ENCODE peak calls at places on chromosomes 3 and 15, in six cellular contexts. One of them, this sample, is unnamed.

GRCh38 chr3:170907519-170908234 is 760 bp downstream of the EIF5A2 start:
- DNase-seq in body of pancreas: no peak
- DNase-seq in A549: no peak
- DNase-seq in lower leg skin: peak; percentile 83
- DNase-seq in gastrocnemius medialis: no peak
- DNase-seq in uterus: no peak
- DNase-seq in this sample: no peak

GRCh38 chr3:141271279-141272033 is 39.8 kb downstream of the PXYLP1 start:
- DNase-seq in gastrocnemius medialis: no peak
- DNase-seq in lower leg skin: peak; percentile 60
- DNase-seq in uterus: no peak
- DNase-seq in body of pancreas: no peak
- DNase-seq in A549: no peak
- DNase-seq in this sample: no peak

GRCh38 chr15:48720646-48721045 is 75.1 kb upstream of the FBN1 start:
- DNase-seq in gastrocnemius medialis: no peak
- DNase-seq in A549: no peak
- DNase-seq in body of pancreas: no peak
- DNase-seq in lower leg skin: no peak
- DNase-seq in uterus: no peak
- DNase-seq in this sample: no peak

GRCh38 chr15:100914876-100915275 is 4.3 kb upstream of the LRRK1 start:
- DNase-seq in body of pancreas: no peak
- DNase-seq in gastrocnemius medialis: no peak
- DNase-seq in uterus: no peak
- DNase-seq in lower leg skin: peak; percentile 53
- DNase-seq in A549: no peak
- DNase-seq in this sample: no peak

GRCh38 chr3:191066669-191067068 is 132.4 kb upstream of the OSTN start:
- DNase-seq in lower leg skin: no peak
- DNase-seq in A549: peak; percentile 9
- DNase-seq in uterus: no peak
- DNase-seq in body of pancreas: no peak
- DNase-seq in gastrocnemius medialis: no peak
- DNase-seq in this sample: no peak

GRCh38 chr3:61627768-61628185 is 66.4 kb downstream of the PTPRG start:
- DNase-seq in gastrocnemius medialis: no peak
- DNase-seq in lower leg skin: no peak
- DNase-seq in body of pancreas: peak; percentile 41
- DNase-seq in uterus: no peak
- DNase-seq in A549: peak; percentile 68
- DNase-seq in this sample: no peak

GRCh38 chr3:56322862-56323261 is 145.4 kb downstream of the ERC2 start:
- DNase-seq in uterus: no peak
- DNase-seq in body of pancreas: no peak
- DNase-seq in lower leg skin: no peak
- DNase-seq in gastrocnemius medialis: no peak
- DNase-seq in A549: no peak
- DNase-seq in this sample: no peak

GRCh38 chr15:63473749-63473998 is 30.7 kb upstream of the USP3 start:
- DNase-seq in gastrocnemius medialis: no peak
- DNase-seq in body of pancreas: no peak
- DNase-seq in uterus: no peak
- DNase-seq in lower leg skin: no peak
- DNase-seq in A549: no peak
- DNase-seq in this sample: no peak

GRCh38 chr15:31437686-31438085 is 111.1 kb downstream of the KLF13 start:
- DNase-seq in lower leg skin: peak; percentile 83
- DNase-seq in body of pancreas: no peak
- DNase-seq in A549: no peak
- DNase-seq in gastrocnemius medialis: no peak
- DNase-seq in uterus: no peak
- DNase-seq in this sample: no peak

GRCh38 chr3:193830791-193831191 is 237.8 kb downstream of the OPA1 start:
- DNase-seq in A549: no peak
- DNase-seq in body of pancreas: no peak
- DNase-seq in lower leg skin: peak; percentile 90
- DNase-seq in gastrocnemius medialis: no peak
- DNase-seq in uterus: no peak
- DNase-seq in this sample: no peak

GRCh38 chr15:61835029-61835428 is 225.2 kb downstream of the VPS13C start:
- DNase-seq in A549: no peak
- DNase-seq in lower leg skin: no peak
- DNase-seq in gastrocnemius medialis: no peak
- DNase-seq in body of pancreas: no peak
- DNase-seq in uterus: no peak
- DNase-seq in this sample: no peak

GRCh38 chr3:9897408-9898372 is 5.0 kb upstream of the IL17RE start:
- DNase-seq in lower leg skin: no peak
- DNase-seq in gastrocnemius medialis: no peak
- DNase-seq in body of pancreas: peak; percentile 92
- DNase-seq in uterus: no peak
- DNase-seq in A549: peak; percentile 90
- DNase-seq in this sample: no peak

GRCh38 chr3:96183871-96184270 is 630.5 kb upstream of the EPHA6 start:
- DNase-seq in lower leg skin: no peak
- DNase-seq in gastrocnemius medialis: no peak
- DNase-seq in A549: no peak
- DNase-seq in body of pancreas: no peak
- DNase-seq in uterus: no peak
- DNase-seq in this sample: no peak

GRCh38 chr3:44993471-44994205 is 17.6 kb downstream of the EXOSC7 start:
- DNase-seq in body of pancreas: no peak
- DNase-seq in A549: peak; percentile 6
- DNase-seq in gastrocnemius medialis: no peak
- DNase-seq in lower leg skin: no peak
- DNase-seq in uterus: no peak
- DNase-seq in this sample: no peak

GRCh38 chr15:85690546-85691226 is 104.0 kb downstream of the KLHL25 start:
- DNase-seq in uterus: no peak
- DNase-seq in gastrocnemius medialis: no peak
- DNase-seq in A549: no peak
- DNase-seq in lower leg skin: no peak
- DNase-seq in body of pancreas: no peak
- DNase-seq in this sample: no peak

GRCh38 chr3:190695225-190695624 is 167.3 kb downstream of the GMNC start:
- DNase-seq in A549: no peak
- DNase-seq in lower leg skin: no peak
- DNase-seq in gastrocnemius medialis: no peak
- DNase-seq in body of pancreas: no peak
- DNase-seq in uterus: no peak
- DNase-seq in this sample: no peak

GRCh38 chr3:65483475-65483874 is 555.2 kb downstream of the MAGI1 start:
- DNase-seq in gastrocnemius medialis: peak; percentile 60
- DNase-seq in body of pancreas: peak; percentile 68
- DNase-seq in uterus: peak; percentile 31
- DNase-seq in A549: no peak
- DNase-seq in lower leg skin: peak; percentile 86
- DNase-seq in this sample: peak; percentile 28

GRCh38 chr3:64730651-64731050 is 42.9 kb upstream of the ADAMTS9 start:
- DNase-seq in body of pancreas: no peak
- DNase-seq in lower leg skin: no peak
- DNase-seq in uterus: peak; percentile 39
- DNase-seq in A549: no peak
- DNase-seq in gastrocnemius medialis: no peak
- DNase-seq in this sample: no peak

GRCh38 chr15:81024265-81024875 is 23.6 kb downstream of the TLNRD1 start:
- DNase-seq in gastrocnemius medialis: no peak
- DNase-seq in lower leg skin: no peak
- DNase-seq in A549: no peak
- DNase-seq in uterus: no peak
- DNase-seq in body of pancreas: no peak
- DNase-seq in this sample: no peak

GRCh38 chr3:159762238-159762637 is 226.4 kb upstream of the IL12A start:
- DNase-seq in A549: peak; percentile 83
- DNase-seq in gastrocnemius medialis: no peak
- DNase-seq in lower leg skin: no peak
- DNase-seq in body of pancreas: no peak
- DNase-seq in uterus: no peak
- DNase-seq in this sample: no peak

GRCh38 chr3:159765025-159765859 is 223.4 kb upstream of the IL12A start:
- DNase-seq in lower leg skin: peak; percentile 95
- DNase-seq in gastrocnemius medialis: peak; percentile 53
- DNase-seq in body of pancreas: peak; percentile 55
- DNase-seq in uterus: peak; percentile 90
- DNase-seq in A549: peak; percentile 86
- DNase-seq in this sample: no peak

GRCh38 chr3:159762981-159763465 is 225.6 kb upstream of the IL12A start:
- DNase-seq in uterus: peak; percentile 82
- DNase-seq in gastrocnemius medialis: no peak
- DNase-seq in body of pancreas: peak; percentile 31
- DNase-seq in lower leg skin: peak; percentile 93
- DNase-seq in A549: peak; percentile 89
- DNase-seq in this sample: no peak

GRCh38 chr3:159764211-159765024 is 224.2 kb upstream of the IL12A start:
- DNase-seq in body of pancreas: peak; percentile 30
- DNase-seq in lower leg skin: peak; percentile 90
- DNase-seq in uterus: no peak
- DNase-seq in gastrocnemius medialis: no peak
- DNase-seq in A549: peak; percentile 78
- DNase-seq in this sample: peak; percentile 17

DNA sequence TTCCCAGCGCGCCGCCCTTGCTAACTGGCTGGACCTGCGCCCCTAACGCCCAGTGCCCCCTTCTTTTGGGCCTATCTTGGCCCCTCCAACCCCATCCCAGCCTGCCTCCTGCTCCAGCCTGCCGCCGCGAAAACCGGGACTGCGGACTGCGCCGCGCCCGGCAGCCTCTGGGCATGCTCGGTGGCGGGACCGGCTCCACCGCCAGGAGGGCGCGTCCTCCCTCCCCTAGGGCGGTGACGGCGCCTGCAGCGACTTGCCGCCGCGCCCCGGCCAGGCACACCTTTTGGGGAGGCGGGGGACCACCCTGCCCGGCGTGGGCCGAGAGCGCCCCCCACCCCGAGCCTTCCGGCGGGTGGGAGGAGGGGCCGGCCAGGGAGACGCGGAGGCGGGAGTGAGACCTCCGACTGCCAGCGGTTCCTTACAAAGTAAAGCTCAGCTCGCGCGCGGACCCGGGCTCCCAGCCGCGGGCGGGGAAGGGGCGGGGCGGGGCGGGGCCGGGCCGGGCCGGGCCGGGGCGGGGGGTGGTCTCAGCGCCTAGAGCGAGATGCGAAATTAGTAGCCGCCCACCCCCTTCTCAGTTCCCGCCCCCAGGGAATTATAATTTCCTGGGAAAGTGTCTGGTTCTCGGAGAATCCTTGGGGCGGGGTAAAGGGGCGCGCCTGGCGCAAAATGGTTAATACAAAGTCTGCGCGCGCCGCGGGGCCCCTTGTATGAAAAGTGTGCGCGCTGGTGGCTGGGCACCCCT is 225.0 kb upstream of the IL12A start:
- DNase-seq in lower leg skin: peak; percentile 94
- DNase-seq in body of pancreas: peak; percentile 43
- DNase-seq in uterus: peak; percentile 85
- DNase-seq in A549: peak; percentile 88
- DNase-seq in gastrocnemius medialis: peak; percentile 16
- DNase-seq in this sample: peak; percentile 29
- TF ChIP-seq CTCF in lower leg skin: no peak
- TF ChIP-seq CTCF in body of pancreas: peak; percentile 51
- TF ChIP-seq CTCF in uterus: peak; percentile 42
- TF ChIP-seq CTCF in A549: peak; percentile 22
- TF ChIP-seq CTCF in gastrocnemius medialis: peak; percentile 44
- TF ChIP-seq CTCF in this sample: no peak

GRCh38 chr3:183554377-183554776 is 1.1 kb downstream of the KLHL6 start:
- DNase-seq in lower leg skin: no peak
- DNase-seq in uterus: no peak
- DNase-seq in A549: no peak
- DNase-seq in gastrocnemius medialis: no peak
- DNase-seq in body of pancreas: no peak
- DNase-seq in this sample: no peak
- H3K4me3 ChIP-seq in lower leg skin: no peak overlapping the region
- H3K4me3 ChIP-seq in uterus: no peak overlapping the region
- H3K4me3 ChIP-seq in A549: no peak overlapping the region
- H3K4me3 ChIP-seq in gastrocnemius medialis: no peak overlapping the region
- H3K4me3 ChIP-seq in body of pancreas: no peak overlapping the region
- H3K4me3 ChIP-seq in this sample: no peak overlapping the region

DNA sequence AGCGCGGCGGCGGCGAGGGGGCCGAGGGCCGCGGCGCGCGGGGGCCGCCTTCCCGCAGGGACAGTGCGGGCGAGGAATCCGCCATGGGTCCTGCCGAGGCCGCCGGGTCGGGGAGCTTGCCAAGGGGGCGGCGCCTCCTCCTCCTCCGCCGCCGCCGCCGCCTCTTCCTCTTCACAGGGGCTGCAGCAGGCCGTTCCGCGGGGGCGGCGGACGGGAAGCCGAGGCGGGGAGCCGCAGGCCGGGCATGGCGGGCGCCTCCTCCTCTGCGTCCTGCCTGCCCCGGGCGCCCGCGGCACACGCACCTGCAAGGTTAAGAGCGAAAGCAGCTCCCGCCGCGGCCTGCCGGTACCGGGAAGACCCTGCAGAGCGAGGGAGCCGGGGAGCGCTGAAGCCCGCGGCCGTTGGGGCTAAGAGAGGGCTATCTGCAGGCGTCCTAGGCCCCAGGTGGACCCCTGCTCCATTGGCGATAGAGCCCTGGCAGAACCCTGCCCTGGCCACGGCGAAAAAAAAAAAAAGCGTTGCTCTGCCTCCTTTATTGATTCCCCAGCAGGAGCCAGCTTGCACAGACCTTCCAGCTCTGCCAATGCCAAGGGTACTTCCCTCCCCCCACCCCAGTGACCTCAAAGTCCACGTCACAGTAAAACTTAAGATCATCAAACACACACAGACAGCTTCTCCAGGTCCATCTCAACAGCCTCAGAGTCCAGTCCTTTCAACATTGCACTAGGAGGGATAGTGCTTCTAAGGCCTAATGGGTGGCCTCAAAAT is at the start of gene LYSMD2:
- DNase-seq in body of pancreas: peak; percentile 75
- DNase-seq in uterus: peak; percentile 81
- DNase-seq in gastrocnemius medialis: peak; percentile 43
- DNase-seq in A549: peak; percentile 54
- DNase-seq in lower leg skin: peak; percentile 95
- DNase-seq in this sample: peak; percentile 64
- TF ChIP-seq POLR2A in body of pancreas: no peak
- TF ChIP-seq POLR2A in uterus: peak; percentile 34
- TF ChIP-seq POLR2A in gastrocnemius medialis: no peak
- TF ChIP-seq POLR2A in A549: peak; percentile 56
- TF ChIP-seq POLR2A in lower leg skin: no peak
- TF ChIP-seq POLR2A in this sample: no peak

DNA sequence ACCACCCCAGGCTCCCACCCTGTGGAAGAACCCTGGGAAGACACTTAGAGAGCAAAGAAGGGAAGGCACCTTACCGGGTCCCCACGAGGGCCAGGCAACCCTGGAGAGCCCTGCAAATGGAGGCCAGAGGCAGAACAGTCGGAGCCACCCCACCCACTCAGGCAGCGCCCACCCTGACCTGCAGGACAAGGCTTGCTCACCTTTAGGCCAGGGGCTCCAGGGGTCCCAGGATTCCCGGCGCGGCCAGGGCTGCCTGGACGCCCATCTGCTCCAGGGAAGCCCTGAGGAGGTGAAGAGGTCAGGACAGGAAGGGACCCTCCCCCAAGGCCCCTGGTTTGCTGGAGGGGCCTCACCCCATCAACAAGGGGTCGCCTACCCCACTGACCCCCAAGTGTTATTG is 10.3 kb downstream of the COL7A1 start:
- DNase-seq in gastrocnemius medialis: no peak
- DNase-seq in lower leg skin: no peak
- DNase-seq in body of pancreas: no peak
- DNase-seq in A549: no peak
- DNase-seq in uterus: no peak
- DNase-seq in this sample: no peak
- TF ChIP-seq CTCF in gastrocnemius medialis: no peak
- TF ChIP-seq CTCF in lower leg skin: no peak
- TF ChIP-seq CTCF in body of pancreas: no peak
- TF ChIP-seq CTCF in A549: no peak
- TF ChIP-seq CTCF in uterus: no peak
- TF ChIP-seq CTCF in this sample: no peak